ENCODE peak calls at places on chromosomes 12 and 14, in five cellular contexts. R, T, W, B and K are unnamed samples.

GRCh38 chr12:51958542-51958941 is 7.0 kb downstream of the ACVR1B start:
- DNase-seq in R (no peak), T (no peak), W (no peak), B (no peak), K (no peak)

GRCh38 chr12:29155079-29155478 is 6.0 kb downstream of the FAR2 start:
- DNase-seq in R (no peak), T (no peak), W (no peak), B (no peak), K (no peak)

GRCh38 chr12:104672501-104673265 is 215.9 kb downstream of the CHST11 start:
- DNase-seq in R (no peak), T (peak; percentile 57), W (peak; percentile 68), B (no peak), K (no peak)

GRCh38 chr14:57983235-57983634 is 117.3 kb upstream of the SLC35F4 start:
- DNase-seq in R (no peak), T (no peak), W (no peak), B (no peak), K (no peak)

GRCh38 chr14:89473979-89474378 is 56.9 kb upstream of the FOXN3 start:
- DNase-seq in R (peak; percentile 44), T (peak; percentile 23), W (peak; percentile 29), B (no peak), K (no peak)

GRCh38 chr12:10160659-10161386 is 11.1 kb downstream of the OLR1 start:
- DNase-seq in R (no peak), T (no peak), W (no peak), B (no peak), K (no peak)

GRCh38 chr12:46675736-46676135 is 150.1 kb downstream of the SLC38A4 start:
- DNase-seq in R (no peak), T (peak; percentile 74), W (peak; percentile 48), B (peak; percentile 50), K (peak; percentile 20)

GRCh38 chr12:113903381-113903863 is 62.7 kb downstream of the RBM19 start:
- DNase-seq in R (peak; percentile 18), T (peak; percentile 81), W (no peak), B (no peak), K (no peak)

GRCh38 chr14:37584211-37585100 is 10.6 kb downstream of the FOXA1 start:
- DNase-seq in R (no peak), T (no peak), W (peak; percentile 25), B (peak; percentile 67), K (peak; percentile 11)

GRCh38 chr12:59084758-59085383 is 164.6 kb upstream of the LRIG3 start:
- DNase-seq in R (peak; percentile 36), T (peak; percentile 22), W (no peak), B (peak; percentile 11), K (no peak)

GRCh38 chr14:94599656-94600004 is 12.6 kb upstream of the SERPINA3 start:
- DNase-seq in R (no peak), T (no peak), W (no peak), B (peak; percentile 60), K (no peak)

GRCh38 chr14:72479471-72479931 is 414.4 kb downstream of the DPF3 start:
- DNase-seq in R (no peak), T (no peak), W (no peak), B (no peak), K (no peak)

GRCh38 chr12:26666286-26666685 is 166.7 kb downstream of the ITPR2 start:
- DNase-seq in R (no peak), T (no peak), W (no peak), B (no peak), K (no peak)
- TF ChIP-seq CTCF in R (no peak), T (no peak), W (no peak), B (no peak), K (no peak)

GRCh38 chr14:30608533-30609006 is 13.5 kb upstream of the SCFD1 start:
- DNase-seq in R (no peak), T (peak; percentile 66), W (peak; percentile 61), B (peak; percentile 53), K (no peak)

GRCh38 chr14:30614155-30614554 is 8.0 kb upstream of the SCFD1 start:
- DNase-seq in R (no peak), T (no peak), W (no peak), B (no peak), K (no peak)

GRCh38 chr14:30607156-30607780 is 14.9 kb upstream of the SCFD1 start:
- DNase-seq in R (no peak), T (peak; percentile 44), W (no peak), B (no peak), K (no peak)

GRCh38 chr14:30610719-30611388 is 11.3 kb upstream of the SCFD1 start:
- DNase-seq in R (peak; percentile 47), T (peak; percentile 88), W (peak; percentile 78), B (peak; percentile 50), K (peak; percentile 34)
- TF ChIP-seq CTCF in R (peak; percentile 46), T (peak; percentile 29), W (peak; percentile 25), B (peak; percentile 34), K (no peak)

GRCh38 chr12:125549836-125550235 is 484.6 kb downstream of the AACS start:
- DNase-seq in R (no peak), T (no peak), W (no peak), B (no peak), K (no peak)
- TF ChIP-seq CTCF in R (peak; percentile 27), T (peak; percentile 37), W (peak; percentile 14), B (no peak), K (peak; percentile 45)

DNA sequence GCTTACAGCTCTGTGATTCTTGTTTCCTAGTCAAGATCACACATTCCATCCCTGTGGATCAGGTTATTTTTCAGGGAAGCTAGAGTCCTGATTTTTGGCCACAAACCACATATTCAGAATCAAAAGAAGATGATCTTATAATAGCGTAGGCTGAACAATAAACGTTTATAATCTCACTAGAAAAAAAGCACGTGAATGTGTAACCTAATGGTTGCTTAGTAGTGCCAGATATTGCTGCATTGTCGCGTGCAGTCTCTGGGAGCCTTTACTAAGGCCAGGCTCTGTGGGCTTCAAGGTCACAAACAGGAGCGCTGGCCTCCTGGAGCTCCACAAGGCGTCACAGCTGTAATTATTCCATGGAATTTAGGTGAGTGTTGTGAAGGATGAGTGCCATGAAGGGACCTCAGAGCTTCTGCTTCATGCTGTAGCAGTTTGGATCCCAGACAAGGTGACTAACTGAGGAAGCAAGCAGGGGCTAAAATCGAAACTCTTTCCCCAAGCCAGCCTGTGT is 17.4 kb downstream of the CDKN1B start:
- DNase-seq in R (no peak), T (peak; percentile 39), W (no peak), B (no peak), K (no peak)
- TF ChIP-seq CTCF in R (no peak), T (no peak), W (no peak), B (no peak), K (no peak)

GRCh38 chr12:91991397-91992187 is 154.1 kb downstream of the BTG1 start:
- DNase-seq in R (no peak), T (peak; percentile 49), W (peak; percentile 29), B (no peak), K (peak; percentile 36)
- TF ChIP-seq CTCF in R (no peak), T (no peak), W (no peak), B (no peak), K (peak; percentile 16)

GRCh38 chr14:73955674-73956073 is 5.6 kb downstream of the COQ6 start:
- DNase-seq in R (no peak), T (no peak), W (no peak), B (no peak), K (no peak)

GRCh38 chr14:73945159-73945670 is 4.7 kb downstream of the FAM161B start:
- DNase-seq in R (no peak), T (no peak), W (no peak), B (no peak), K (no peak)

GRCh38 chr14:73953731-73954130 is 3.6 kb downstream of the COQ6 start:
- DNase-seq in R (no peak), T (peak; percentile 43), W (no peak), B (no peak), K (no peak)

GRCh38 chr14:73944432-73945158 is 5.3 kb downstream of the FAM161B start:
- DNase-seq in R (no peak), T (no peak), W (no peak), B (no peak), K (no peak)

GRCh38 chr14:73949752-73950734 is at the start of the genes COQ6 and FAM161B:
- DNase-seq in R (peak; percentile 85), T (peak; percentile 97), W (peak; percentile 96), B (peak; percentile 97), K (peak; percentile 92)
- TF ChIP-seq CTCF in R (peak; percentile 9), T (no peak), W (peak; percentile 22), B (peak; percentile 25), K (peak; percentile 12)

GRCh38 chr12:50087995-50088394 is 2.9 kb downstream of the SMARCD1 start:
- DNase-seq in R (no peak), T (peak; percentile 92), W (peak; percentile 95), B (no peak), K (no peak)
- TF ChIP-seq CTCF in R (no peak), T (no peak), W (no peak), B (no peak), K (no peak)